ENCODE peak calls at places on chromosome 2, in nine cellular contexts. X, T, Z, N, L, H, F, M and C are unnamed samples.

GRCh38 chr2:240233891-240234502 is 93.5 kb upstream of the OTOS start:
- DNase-seq in H (peak), N (no peak), T (no peak), L (peak), Z (no peak), M (no peak), F (peak), X (no peak), C (no peak)

GRCh38 chr2:230692760-230693159 is 19.9 kb upstream of the CAB39 start:
- DNase-seq in F (no peak), T (no peak), M (no peak), Z (no peak), N (no peak), X (no peak), L (no peak), H (no peak), C (no peak)

GRCh38 chr2:11410101-11410500 is 55.9 kb downstream of the E2F6 start:
- DNase-seq in T (no peak), H (no peak), M (no peak), X (no peak), L (no peak), F (no peak), N (peak), Z (no peak), C (no peak)

GRCh38 chr2:11949732-11950503 is 203.5 kb downstream of the LPIN1 start:
- DNase-seq in Z (no peak), H (no peak), F (no peak), N (no peak), X (no peak), L (no peak), M (no peak), T (no peak), C (no peak)

GRCh38 chr2:65317841-65318240 is 90.2 kb downstream of the ACTR2 start:
- DNase-seq in Z (no peak), H (no peak), M (no peak), F (no peak), L (no peak), X (no peak), N (no peak), T (no peak), C (no peak)

GRCh38 chr2:183532514-183532913 is 408.3 kb downstream of the NUP35 start:
- DNase-seq in Z (no peak), M (no peak), H (no peak), T (no peak), X (no peak), L (no peak), F (no peak), N (no peak), C (peak)

GRCh38 chr2:218023636-218024035 is 20.8 kb upstream of the TNS1 start:
- DNase-seq in H (peak), Z (no peak), T (no peak), N (no peak), M (no peak), L (no peak), F (peak), X (no peak), C (no peak)

GRCh38 chr2:230382108-230382507 is 33.9 kb upstream of the SP100 start:
- DNase-seq in T (no peak), Z (no peak), M (no peak), X (no peak), F (no peak), H (no peak), N (no peak), L (no peak), C (no peak)

GRCh38 chr2:147525724-147526489 is 318.9 kb upstream of the ACVR2A start:
- DNase-seq in F (no peak), L (no peak), M (no peak), H (no peak), T (no peak), X (no peak), Z (peak), N (peak), C (no peak)

GRCh38 chr2:48723125-48723524 is 32.4 kb downstream of the LHCGR start:
- DNase-seq in F (no peak), T (no peak), Z (no peak), L (no peak), M (no peak), X (no peak), H (no peak), N (peak), C (no peak)

GRCh38 chr2:62216616-62217015 is 20.7 kb downstream of the B3GNT2 start:
- DNase-seq in X (peak), H (no peak), T (no peak), F (no peak), M (peak), Z (peak), L (no peak), N (peak), C (no peak)

GRCh38 chr2:71779306-71779855 is 326.0 kb downstream of the DYSF start:
- DNase-seq in M (no peak), Z (no peak), F (no peak), X (no peak), H (no peak), L (no peak), T (no peak), N (peak), C (no peak)

DNA sequence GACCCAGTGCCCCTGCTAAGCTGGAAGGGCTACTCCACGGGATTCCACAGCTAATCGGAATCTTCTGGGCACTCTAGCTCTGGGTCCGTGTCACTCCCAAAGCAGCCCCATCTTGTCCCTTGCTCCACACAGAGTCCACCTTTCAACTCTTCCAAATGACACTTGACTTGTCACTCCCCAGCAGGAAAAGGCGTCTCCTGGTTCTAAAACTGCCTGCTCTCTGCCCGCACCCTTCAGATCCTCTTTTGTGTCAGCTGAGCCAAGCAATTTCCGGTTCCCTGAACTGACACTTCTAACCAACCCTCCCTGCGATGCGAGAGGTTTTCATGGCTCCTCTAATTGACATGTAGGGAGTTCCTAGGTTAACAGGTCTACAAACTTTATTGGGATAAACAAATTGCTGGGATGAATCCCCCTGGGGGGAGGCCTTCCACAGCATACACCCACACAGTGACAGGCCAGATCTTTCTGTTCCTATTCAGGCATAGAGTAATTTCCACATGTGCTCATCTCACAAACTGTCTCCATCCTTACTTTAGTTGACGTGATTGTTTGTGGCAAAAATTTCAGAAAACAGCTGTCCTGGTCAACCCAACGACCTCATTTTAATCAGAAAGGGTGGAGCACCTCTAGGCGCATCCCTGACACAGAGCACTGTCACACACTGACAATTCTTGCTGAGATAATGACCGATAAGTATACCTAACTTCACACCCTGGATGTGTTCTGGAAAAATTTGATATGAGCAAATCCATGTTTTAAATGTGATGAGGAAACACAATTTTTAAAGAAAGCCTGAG is 104.9 kb downstream of the RBMS1 start:
- DNase-seq in N (no peak), M (peak), H (no peak), T (peak), F (no peak), Z (peak), L (peak), X (no peak), C (peak)
- H3K4me3 ChIP-seq in N (no peak), M (no peak), H (no peak), T (no peak), F (no peak), Z (no peak), L (peak), X (no peak), C (no peak)

DNA sequence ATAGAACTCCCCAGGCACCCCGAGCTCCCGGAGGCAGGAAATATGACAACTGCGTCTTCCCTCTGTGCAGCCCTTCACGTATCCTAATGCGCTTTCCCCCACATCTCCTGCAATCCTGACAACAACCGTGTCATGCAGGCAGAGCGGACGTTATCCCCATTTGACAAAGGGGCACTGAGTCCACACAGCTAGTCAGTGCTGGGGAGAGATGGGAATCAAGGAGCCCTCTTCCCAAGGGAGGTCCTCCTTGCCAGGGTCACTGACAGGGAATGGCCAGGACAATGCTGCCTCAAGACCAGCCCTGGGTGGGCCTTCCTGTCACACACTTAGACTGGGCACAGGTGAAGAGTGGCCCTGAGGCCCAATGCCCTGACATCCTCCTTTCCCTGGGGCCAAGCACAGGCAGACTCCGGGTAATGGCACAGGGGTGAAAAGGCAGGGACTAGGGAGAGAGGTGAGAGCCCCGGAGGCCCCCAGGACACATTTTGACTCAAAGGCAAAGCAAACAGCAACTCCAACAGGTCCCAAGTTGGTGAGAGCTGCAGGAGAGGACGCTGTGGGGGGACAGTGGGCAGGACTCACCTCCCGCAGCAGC is 2.2 kb downstream of the ADCY3 start:
- DNase-seq in N (no peak), M (no peak), L (no peak), Z (no peak), F (no peak), T (no peak), X (no peak), H (peak), C (no peak)
- H3K4me3 ChIP-seq in N (no peak), M (no peak), L (no peak), Z (no peak), F (peak), T (peak), X (no peak), H (no peak), C (no peak)

GRCh38 chr2:207236156-207236935 is 70.6 kb upstream of the KLF7 start:
- DNase-seq in L (no peak), M (no peak), N (no peak), F (no peak), X (no peak), H (no peak), T (no peak), Z (no peak), C (no peak)

GRCh38 chr2:207241198-207241597 is 75.5 kb upstream of the KLF7 start:
- DNase-seq in T (no peak), X (no peak), N (no peak), H (no peak), L (no peak), M (no peak), F (no peak), Z (no peak), C (no peak)

GRCh38 chr2:207240649-207241048 is 74.9 kb upstream of the KLF7 start:
- DNase-seq in L (no peak), X (no peak), H (no peak), N (no peak), M (no peak), F (no peak), Z (no peak), T (no peak), C (no peak)

GRCh38 chr2:207239754-207240494 is 74.2 kb upstream of the KLF7 start:
- DNase-seq in X (peak), N (peak), M (no peak), Z (no peak), T (no peak), H (no peak), F (no peak), L (no peak), C (no peak)

DNA sequence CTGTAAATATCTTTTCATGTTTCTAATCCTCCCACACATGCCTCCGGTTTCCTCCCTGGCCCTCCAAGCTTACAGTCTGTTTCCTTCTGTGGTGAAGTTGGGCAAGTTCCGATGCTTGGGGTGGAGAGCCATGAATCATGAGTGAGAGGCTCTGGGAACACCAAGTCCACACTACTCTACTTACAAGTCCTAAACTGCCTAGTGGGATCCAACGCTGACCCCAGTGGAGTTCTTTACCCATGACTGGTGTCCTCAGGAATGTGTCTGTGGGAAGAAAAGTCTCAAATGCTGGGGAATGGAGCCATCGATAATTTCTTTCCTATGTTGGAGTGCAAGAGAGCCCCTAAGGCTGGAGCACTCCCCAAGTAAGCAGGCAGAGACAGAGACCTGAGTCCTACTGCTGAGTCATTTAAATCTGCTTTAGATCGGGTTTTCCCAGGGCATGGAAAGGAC is 73.5 kb upstream of the KLF7 start:
- DNase-seq in T (peak), Z (no peak), X (peak), N (peak), M (peak), L (no peak), F (peak), H (peak), C (no peak)
- H3K4me3 ChIP-seq in T (no peak), Z (no peak), X (no peak), N (no peak), M (no peak), L (no peak), F (no peak), H (no peak), C (no peak)

GRCh38 chr2:58483307-58483706 is 242.2 kb upstream of the FANCL start:
- DNase-seq in L (no peak), T (no peak), Z (no peak), F (no peak), H (no peak), N (no peak), M (no peak), X (no peak), C (no peak)

GRCh38 chr2:58481670-58482069 is 240.5 kb upstream of the FANCL start:
- DNase-seq in H (no peak), Z (no peak), N (no peak), L (no peak), T (no peak), X (no peak), M (no peak), F (no peak), C (no peak)

GRCh38 chr2:58480191-58480590 is 239.1 kb upstream of the FANCL start:
- DNase-seq in H (no peak), L (no peak), F (no peak), Z (no peak), M (no peak), N (no peak), T (no peak), X (no peak), C (no peak)

GRCh38 chr2:58484629-58485028 is 243.5 kb upstream of the FANCL start:
- DNase-seq in L (no peak), X (no peak), N (no peak), M (no peak), T (no peak), H (no peak), F (no peak), Z (no peak), C (no peak)

GRCh38 chr2:58484201-58484600 is 243.1 kb upstream of the FANCL start:
- DNase-seq in Z (no peak), F (no peak), T (no peak), H (no peak), L (no peak), M (no peak), N (no peak), X (peak), C (no peak)
- H3K4me3 ChIP-seq in Z (no peak), F (no peak), T (no peak), H (no peak), L (no peak), M (no peak), N (no peak), X (no peak), C (no peak)

GRCh38 chr2:232485757-232486557 is 1.7 kb downstream of the ECEL1 start:
- DNase-seq in T (no peak), H (peak), Z (no peak), N (no peak), F (peak), L (no peak), X (no peak), M (no peak), C (peak)

GRCh38 chr2:232488721-232489300 is 1.2 kb upstream of the ECEL1 start:
- DNase-seq in X (no peak), T (no peak), H (peak), M (no peak), Z (no peak), F (no peak), N (no peak), L (no peak), C (no peak)

GRCh38 chr2:232488097-232488711 is 570 bp upstream of the ECEL1 start:
- DNase-seq in X (no peak), H (peak), T (no peak), F (peak), N (no peak), L (no peak), M (no peak), Z (no peak), C (peak)

GRCh38 chr2:232486558-232487384 is 863 bp downstream of the ECEL1 start:
- DNase-seq in M (no peak), X (no peak), T (no peak), H (peak), F (peak), L (no peak), N (no peak), Z (no peak), C (peak)

GRCh38 chr2:232487385-232488096 is at the start of gene ECEL1:
- DNase-seq in N (no peak), T (no peak), M (no peak), X (no peak), Z (no peak), L (no peak), F (peak), H (peak), C (peak)
- H3K4me3 ChIP-seq in N (peak), T (no peak), M (no peak), X (no peak), Z (no peak), L (no peak), F (no peak), H (no peak), C (peak)